ENCODE peak calls at places on chromosomes 3 and 15, in ten cellular contexts. C, E, L, I, J, O, D, U, M and W are unnamed samples.

GRCh38 chr15:95347846-95348245 is 982.7 kb upstream of the NR2F2 start:
- DNase-seq in L (no peak), D (no peak), C (no peak), O (no peak), J (no peak), E (no peak), I (no peak), U (no peak), M (no peak), W (no peak)

GRCh38 chr3:88713233-88713691 is 394.2 kb upstream of the EPHA3 start:
- DNase-seq in U (no peak), E (no peak), D (peak), C (peak), O (no peak), L (no peak), J (no peak), I (no peak), M (no peak), W (no peak)

GRCh38 chr3:104629038-104629437 is 737.7 kb upstream of the ALCAM start:
- DNase-seq in M (no peak), L (no peak), D (peak), I (peak), U (no peak), J (no peak), E (no peak), C (peak), O (peak), W (no peak)

GRCh38 chr3:194034556-194035336 is 101.2 kb upstream of the HES1 start:
- DNase-seq in O (no peak), E (no peak), J (no peak), C (no peak), M (no peak), U (no peak), L (no peak), D (no peak), I (no peak), W (no peak)

GRCh38 chr3:195258449-195259145 is 12.4 kb downstream of the XXYLT1 start:
- DNase-seq in O (no peak), U (peak), M (peak), D (no peak), L (peak), C (no peak), I (no peak), E (peak), J (no peak), W (no peak)

GRCh38 chr3:93988764-93989163 is 8.8 kb downstream of the ARL13B start:
- DNase-seq in D (no peak), U (no peak), J (no peak), O (no peak), I (no peak), E (no peak), C (no peak), M (no peak), L (no peak), W (no peak)

GRCh38 chr3:56347219-56347871 is 120.9 kb downstream of the ERC2 start:
- DNase-seq in L (no peak), J (no peak), C (no peak), M (no peak), E (no peak), D (no peak), I (peak), O (no peak), U (peak), W (peak)

GRCh38 chr3:170524072-170524471 is 61.8 kb downstream of the SLC7A14 start:
- DNase-seq in O (no peak), C (no peak), J (no peak), D (peak), L (no peak), M (no peak), U (no peak), E (no peak), I (no peak), W (no peak)